ENCODE peak calls at places on chromosomes 1 and 21, in six cellular contexts. H is upper lobe of right lung; A is astrocyte of the spinal cord; V is coronary artery; O is stimulated activated CD4-positive, alpha-beta T cell treated with anti-CD3 and anti-CD28 coated beads, TNF-alpha, amount 100 ng/mL, for 4 hours; U is naive B cell. R is an unnamed sample.

GRCh38 chr1:226754097-226754496 is 15.0 kb upstream of the ITPKB start:
- DNase-seq in H (no peak), A (no peak), V (no peak), O (no peak), U (no peak), R (no peak)

GRCh38 chr1:48021792-48022191 is 24.6 kb upstream of the TRABD2B start:
- DNase-seq in H (no peak), A (no peak), V (no peak), O (no peak), U (no peak), R (no peak)

GRCh38 chr21:39319814-39320332 is 6.4 kb upstream of the BRWD1 start:
- DNase-seq in H (no peak), A (no peak), V (no peak), O (no peak), U (no peak), R (no peak)

GRCh38 chr1:167627615-167627864 is 2.5 kb upstream of the RCSD1 start:
- DNase-seq in H (no peak), A (no peak), V (no peak), O (no peak), U (peak), R (no peak)

GRCh38 chr1:3993606-3994375 is 93.7 kb upstream of the C1orf174 start:
- DNase-seq in H (peak), A (no peak), V (no peak), O (no peak), U (no peak), R (no peak)

GRCh38 chr1:39542924-39543323 is 33.7 kb downstream of the PABPC4 start:
- DNase-seq in H (no peak), A (no peak), V (no peak), O (no peak), U (no peak), R (no peak)

GRCh38 chr1:162550925-162551324 is 10.6 kb upstream of the UAP1 start:
- DNase-seq in H (no peak), A (no peak), V (no peak), O (no peak), U (no peak), R (no peak)

GRCh38 chr1:211484738-211485479 is 7.1 kb downstream of the RD3 start:
- DNase-seq in H (no peak), A (no peak), V (peak), O (no peak), U (no peak), R (no peak)

GRCh38 chr1:30111431-30111830 is 612.0 kb downstream of the MATN1 start:
- DNase-seq in H (peak), A (peak), V (no peak), O (no peak), U (no peak), R (peak)

GRCh38 chr1:41394918-41395598 is 33.8 kb downstream of the FOXO6 start:
- DNase-seq in H (no peak), A (no peak), V (no peak), O (no peak), U (no peak), R (peak)

GRCh38 chr21:36887983-36888382 is 78.5 kb downstream of the HLCS start:
- DNase-seq in H (no peak), A (no peak), V (no peak), O (no peak), U (no peak), R (no peak)